ENCODE peak calls at places on chromosomes 3 and 15, in five cellular contexts. Q is suprapubic skin, M is WERI-Rb-1, G is AG09319, F is heart right ventricle. X is an unnamed sample.

GRCh38 chr15:90174140-90174891 is 26.8 kb upstream of the SEMA4B start:
- DNase-seq in F (peak), G (no peak), Q (peak), M (peak), X (no peak)

GRCh38 chr3:56985460-56986327 is 74.8 kb upstream of the SPATA12 start:
- DNase-seq in M (no peak), G (no peak), Q (no peak), F (no peak), X (no peak)

GRCh38 chr15:97425596-97425995 is 534.9 kb upstream of the ARRDC4 start:
- DNase-seq in F (no peak), G (no peak), Q (no peak), M (no peak), X (no peak)

GRCh38 chr15:74040115-74040850 is 42.1 kb downstream of the GOLGA6A start:
- DNase-seq in M (no peak), F (peak), G (peak), Q (peak), X (no peak)

GRCh38 chr15:50653156-50653743 is 33.3 kb downstream of the TRPM7 start:
- DNase-seq in M (no peak), Q (no peak), F (no peak), G (no peak), X (no peak)

GRCh38 chr3:154427685-154428291 is 2.2 kb downstream of the GPR149 start:
- DNase-seq in F (no peak), G (no peak), Q (no peak), M (peak), X (peak)

GRCh38 chr15:73056460-73056859 is 4.2 kb downstream of the NEO1 start:
- DNase-seq in F (no peak), Q (no peak), M (no peak), G (no peak), X (no peak)

GRCh38 chr3:57397175-57398026 is 104.9 kb upstream of the ASB14 start:
- DNase-seq in M (peak), F (peak), Q (no peak), G (peak), X (peak)

GRCh38 chr3:177802151-177802900 is 605.0 kb upstream of the TBL1XR1 start:
- DNase-seq in G (peak), M (no peak), F (no peak), Q (no peak), X (no peak)
- TF ChIP-seq CTCF in G (no peak), M (no peak), F (no peak), Q (no peak), X (no peak)

GRCh38 chr3:81218023-81218422 is 543.4 kb downstream of the GBE1 start:
- DNase-seq in M (peak), Q (no peak), G (no peak), F (no peak), X (no peak)
- TF ChIP-seq CTCF in M (peak), Q (no peak), G (peak), F (peak), X (no peak)

GRCh38 chr15:101017041-101017754 is 98.0 kb downstream of the LRRK1 start:
- DNase-seq in Q (peak), M (peak), F (peak), G (no peak), X (no peak)
- TF ChIP-seq CTCF in Q (no peak), M (peak), F (peak), G (peak), X (no peak)

DNA sequence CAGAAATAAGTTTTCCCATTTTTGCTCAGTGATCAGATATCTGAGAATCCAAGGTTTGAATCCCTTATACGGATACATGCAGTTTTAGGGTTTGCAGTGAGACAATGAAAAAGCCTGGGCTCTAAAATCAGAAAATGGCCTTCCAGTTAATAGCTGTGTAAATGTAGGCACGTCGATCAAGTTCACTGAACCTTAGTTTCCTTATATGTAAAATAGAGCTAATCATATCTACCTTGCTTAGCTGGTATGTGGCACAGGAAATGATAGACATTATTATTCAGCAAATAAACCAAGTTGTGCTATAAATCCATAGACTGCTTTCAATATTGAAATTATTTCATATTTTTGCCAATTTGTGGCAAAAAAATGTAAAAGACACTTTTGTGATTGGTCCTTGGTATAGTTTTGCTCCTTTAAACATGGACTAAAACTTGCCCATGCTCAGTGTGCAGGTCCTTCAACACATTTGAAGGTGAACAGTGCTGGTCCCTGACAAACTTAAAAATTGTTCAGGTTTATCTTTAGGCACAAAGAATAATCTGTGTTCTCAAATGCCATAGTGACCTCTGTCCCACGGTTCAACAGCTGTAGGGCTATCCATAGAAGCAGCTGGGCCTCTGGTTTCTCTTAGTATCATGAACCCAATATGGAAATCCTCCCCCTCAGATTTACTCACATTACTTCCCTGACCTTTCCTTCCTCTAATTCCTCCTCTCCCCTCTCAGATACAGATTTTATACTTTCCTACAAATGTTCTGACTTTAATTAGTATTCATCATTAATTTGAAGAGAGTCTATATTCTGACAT is 51.0 kb downstream of the CCDC54 start:
- DNase-seq in G (no peak), Q (no peak), M (no peak), F (no peak), X (no peak)
- TF ChIP-seq CTCF in G (no peak), Q (no peak), M (no peak), F (no peak), X (no peak)

DNA sequence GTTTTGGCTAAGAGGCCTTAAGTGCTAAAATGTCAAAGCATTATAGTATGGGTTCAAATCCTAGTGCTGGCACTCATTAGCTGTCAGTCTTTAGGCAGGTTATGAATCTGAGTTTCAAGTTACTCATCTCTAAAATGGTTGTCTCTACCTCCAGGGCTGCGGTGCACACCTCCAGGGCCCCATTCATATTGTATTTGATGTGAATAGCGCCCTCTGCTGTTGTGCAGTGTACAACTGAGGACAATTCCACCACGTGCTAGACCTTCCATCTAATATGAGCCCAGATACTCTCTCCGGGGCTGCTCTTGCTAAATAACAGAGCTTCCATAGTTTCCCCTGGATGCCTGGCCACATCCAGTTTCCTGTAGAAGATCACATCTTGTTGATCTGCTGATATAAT is 54.3 kb downstream of the OXNAD1 start:
- DNase-seq in F (no peak), G (no peak), Q (no peak), M (peak), X (no peak)
- TF ChIP-seq CTCF in F (peak), G (peak), Q (no peak), M (peak), X (peak)

GRCh38 chr3:32423534-32423933 is 31.9 kb downstream of the CMTM7 start:
- DNase-seq in Q (no peak), F (no peak), M (peak), G (no peak), X (no peak)
- TF ChIP-seq CTCF in Q (no peak), F (no peak), M (no peak), G (no peak), X (no peak)